ENCODE peak calls at places on chromosome 4, in four cellular contexts. M is HAP-1, J is fibroblast of pulmonary artery, A is GM12865. S is an unnamed sample.

GRCh38 chr4:89316931-89317366 is 9.3 kb upstream of the GPRIN3 start:
- DNase-seq in M (no peak), J (peak), A (no peak), S (no peak)

GRCh38 chr4:48269861-48270515 is 350 bp upstream of the TEC start:
- DNase-seq in M (peak), J (peak), A (peak), S (peak)

GRCh38 chr4:87461281-87461700 is 38.9 kb downstream of the NUDT9 start:
- DNase-seq in M (no peak), J (peak), A (no peak), S (no peak)

GRCh38 chr4:64230709-64231310 is 178.4 kb downstream of the TECRL start:
- DNase-seq in M (no peak), J (peak), A (peak), S (no peak)

GRCh38 chr4:136329042-136329662 is 1203.1 kb downstream of the PCDH18 start:
- DNase-seq in M (no peak), J (peak), A (no peak), S (no peak)

GRCh38 chr4:11286533-11286932 is 142.2 kb downstream of the HS3ST1 start:
- DNase-seq in M (no peak), J (no peak), A (peak), S (no peak)

GRCh38 chr4:114041117-114041475 is 61.6 kb upstream of the ARSJ start:
- DNase-seq in M (no peak), J (no peak), A (no peak), S (no peak)

GRCh38 chr4:19486400-19486799 is 765.3 kb upstream of the SLIT2 start:
- DNase-seq in M (no peak), J (no peak), A (no peak), S (no peak)

GRCh38 chr4:185638548-185639301 is 103.4 kb upstream of the PDLIM3 start:
- DNase-seq in M (no peak), J (peak), A (no peak), S (no peak)

GRCh38 chr4:18105023-18106011 is 83.8 kb upstream of the LCORL start:
- DNase-seq in M (no peak), J (no peak), A (peak), S (no peak)

GRCh38 chr4:27358269-27358668 is 497.6 kb downstream of the STIM2 start:
- DNase-seq in M (no peak), J (no peak), A (no peak), S (no peak)

GRCh38 chr4:75830906-75831305 is 71.3 kb downstream of the PPEF2 start:
- DNase-seq in M (no peak), J (peak), A (no peak), S (no peak)

GRCh38 chr4:109631709-109632108 is 71.5 kb downstream of the CASP6 start:
- DNase-seq in M (no peak), J (peak), A (no peak), S (no peak)

GRCh38 chr4:169133932-169134331 is 123.9 kb upstream of the CBR4 start:
- DNase-seq in M (no peak), J (no peak), A (no peak), S (no peak)

GRCh38 chr4:102620697-102621497 is 119.7 kb downstream of the NFKB1 start:
- DNase-seq in M (peak), J (peak), A (peak), S (no peak)

GRCh38 chr4:15344041-15344440 is 83.8 kb upstream of the C1QTNF7 start:
- DNase-seq in M (no peak), J (peak), A (no peak), S (no peak)

GRCh38 chr4:106149026-106149425 is 167.0 kb downstream of the TBCK start:
- DNase-seq in M (peak), J (peak), A (no peak), S (no peak)

GRCh38 chr4:168648929-168649328 is 152.1 kb downstream of the PALLD start:
- DNase-seq in M (no peak), J (peak), A (no peak), S (no peak)

GRCh38 chr4:6290769-6291547 is 21.3 kb downstream of the WFS1 start:
- DNase-seq in M (no peak), J (no peak), A (no peak), S (no peak)

GRCh38 chr4:24473309-24473721 is 111.0 kb downstream of the DHX15 start:
- DNase-seq in M (peak), J (peak), A (no peak), S (no peak)

GRCh38 chr4:168656055-168656660 is 159.3 kb downstream of the PALLD start:
- DNase-seq in M (peak), J (peak), A (no peak), S (no peak)

GRCh38 chr4:189302719-189303118 is 638.0 kb upstream of the FRG1 start:
- DNase-seq in M (no peak), J (no peak), A (no peak), S (no peak)

GRCh38 chr4:150771374-150771773 is 189.4 kb downstream of the MAB21L2 start:
- DNase-seq in M (no peak), J (no peak), A (no peak), S (no peak)

GRCh38 chr4:167028976-167029375 is 205.3 kb downstream of the SPOCK3 start:
- DNase-seq in M (no peak), J (no peak), A (no peak), S (no peak)

GRCh38 chr4:176357359-176358082 is 37.8 kb downstream of the SPCS3 start:
- DNase-seq in M (no peak), J (no peak), A (peak), S (peak)

GRCh38 chr4:23235613-23236390 is 543.1 kb downstream of the GBA3 start:
- DNase-seq in M (no peak), J (no peak), A (no peak), S (peak)

GRCh38 chr4:17721496-17722360 is 59.7 kb downstream of the FAM184B start:
- DNase-seq in M (no peak), J (peak), A (no peak), S (no peak)

GRCh38 chr4:117771647-117772337 is 262.5 kb upstream of the NDST3 start:
- DNase-seq in M (no peak), J (no peak), A (no peak), S (no peak)

GRCh38 chr4:48739560-48740019 is 40.5 kb downstream of the FRYL start:
- DNase-seq in M (no peak), J (no peak), A (peak), S (no peak)

GRCh38 chr4:30614771-30615170 is 105.4 kb upstream of the PCDH7 start:
- DNase-seq in M (no peak), J (peak), A (no peak), S (no peak)

GRCh38 chr4:41307633-41308032 is 50.9 kb downstream of the UCHL1 start:
- DNase-seq in M (no peak), J (peak), A (no peak), S (no peak)

GRCh38 chr4:37244583-37245390 is at the start of gene NWD2:
- DNase-seq in M (no peak), J (peak), A (peak), S (peak)

GRCh38 chr4:8644966-8645752 is 52.6 kb downstream of the CPZ start:
- DNase-seq in M (no peak), J (no peak), A (no peak), S (no peak)

GRCh38 chr4:84866295-84866694 is 100.2 kb downstream of the WDFY3 start:
- DNase-seq in M (no peak), J (no peak), A (no peak), S (no peak)

S was measured in NT2/D1.